ENCODE peak calls at places on chromosomes 12 and 14, in seven cellular contexts. Y, K, A, Z, F, I and R are unnamed samples.

GRCh38 chr14:101404426-101405170 is 156.7 kb upstream of the DIO3 start:
- DNase-seq in Y (peak), K (no peak), A (no peak), Z (no peak), F (no peak), I (no peak), R (no peak)

GRCh38 chr12:48060474-48060873 is 45.4 kb downstream of the SENP1 start:
- DNase-seq in Y (no peak), K (no peak), A (no peak), Z (no peak), F (no peak), I (no peak), R (no peak)

GRCh38 chr12:123895477-123895876 is 77.2 kb downstream of the CCDC92 start:
- DNase-seq in Y (no peak), K (no peak), A (no peak), Z (no peak), F (no peak), I (no peak), R (no peak)

GRCh38 chr12:121537814-121538698 is 42.8 kb downstream of the KDM2B start:
- DNase-seq in Y (peak), K (peak), A (no peak), Z (no peak), F (no peak), I (peak), R (no peak)

GRCh38 chr12:8032242-8033152 is at the start of gene FOXJ2:
- DNase-seq in Y (peak), K (peak), A (peak), Z (peak), F (peak), I (peak), R (peak)

GRCh38 chr12:21428241-21428640 is 9.2 kb upstream of the PYROXD1 start:
- DNase-seq in Y (no peak), K (no peak), A (no peak), Z (no peak), F (peak), I (no peak), R (no peak)

GRCh38 chr12:117582135-117582784 is 220.8 kb upstream of the NOS1 start:
- DNase-seq in Y (no peak), K (no peak), A (no peak), Z (no peak), F (no peak), I (no peak), R (no peak)

GRCh38 chr14:22614240-22614799 is 16.2 kb downstream of the ABHD4 start:
- DNase-seq in Y (peak), K (peak), A (no peak), Z (no peak), F (peak), I (peak), R (peak)

GRCh38 chr12:47377414-47378221 is 297.9 kb upstream of the AMIGO2 start:
- DNase-seq in Y (no peak), K (peak), A (peak), Z (peak), F (peak), I (peak), R (peak)

GRCh38 chr12:131938082-131938481 is 9.0 kb downstream of the PUS1 start:
- DNase-seq in Y (no peak), K (no peak), A (no peak), Z (no peak), F (no peak), I (no peak), R (no peak)

GRCh38 chr14:79383031-79383430 is 828.3 kb downstream of the DIO2 start:
- DNase-seq in Y (no peak), K (no peak), A (no peak), Z (no peak), F (no peak), I (no peak), R (no peak)

GRCh38 chr14:92534863-92535654 is 21.5 kb downstream of the RIN3 start:
- DNase-seq in Y (no peak), K (no peak), A (no peak), Z (no peak), F (no peak), I (no peak), R (no peak)

GRCh38 chr14:105498430-105499255 is 7.6 kb downstream of the TEDC1 start:
- DNase-seq in Y (no peak), K (no peak), A (no peak), Z (no peak), F (no peak), I (no peak), R (no peak)

GRCh38 chr12:119202544-119202943 is 23.8 kb downstream of the HSPB8 start:
- DNase-seq in Y (no peak), K (no peak), A (no peak), Z (no peak), F (no peak), I (no peak), R (no peak)

GRCh38 chr14:88765130-88765529 is 27.6 kb downstream of the EML5 start:
- DNase-seq in Y (no peak), K (no peak), A (no peak), Z (no peak), F (peak), I (no peak), R (no peak)

GRCh38 chr14:89617471-89618291 is 200.6 kb upstream of the FOXN3 start:
- DNase-seq in Y (peak), K (peak), A (peak), Z (peak), F (peak), I (peak), R (peak)

GRCh38 chr12:26696048-26696612 is 136.9 kb downstream of the ITPR2 start:
- DNase-seq in Y (no peak), K (no peak), A (no peak), Z (no peak), F (no peak), I (no peak), R (no peak)

GRCh38 chr12:55736076-55736475 is 6.8 kb upstream of the GDF11 start:
- DNase-seq in Y (no peak), K (no peak), A (no peak), Z (no peak), F (no peak), I (no peak), R (no peak)

GRCh38 chr12:96187675-96188355 is 6.4 kb upstream of the ELK3 start:
- DNase-seq in Y (no peak), K (no peak), A (no peak), Z (no peak), F (peak), I (no peak), R (no peak)

GRCh38 chr12:10558291-10558690 is 52.6 kb downstream of the EIF2S3B start:
- DNase-seq in Y (peak), K (no peak), A (no peak), Z (no peak), F (no peak), I (no peak), R (no peak)

GRCh38 chr12:87922721-87923120 is 106.5 kb downstream of the C12orf50 start:
- DNase-seq in Y (no peak), K (no peak), A (no peak), Z (no peak), F (no peak), I (no peak), R (no peak)

GRCh38 chr14:61426048-61426447 is 104.7 kb downstream of the PRKCH start:
- DNase-seq in Y (no peak), K (no peak), A (no peak), Z (no peak), F (no peak), I (no peak), R (no peak)
- TF ChIP-seq CTCF in Y (no peak), K (no peak), A (no peak), Z (no peak), F (no peak), I (no peak), R (no peak)

DNA sequence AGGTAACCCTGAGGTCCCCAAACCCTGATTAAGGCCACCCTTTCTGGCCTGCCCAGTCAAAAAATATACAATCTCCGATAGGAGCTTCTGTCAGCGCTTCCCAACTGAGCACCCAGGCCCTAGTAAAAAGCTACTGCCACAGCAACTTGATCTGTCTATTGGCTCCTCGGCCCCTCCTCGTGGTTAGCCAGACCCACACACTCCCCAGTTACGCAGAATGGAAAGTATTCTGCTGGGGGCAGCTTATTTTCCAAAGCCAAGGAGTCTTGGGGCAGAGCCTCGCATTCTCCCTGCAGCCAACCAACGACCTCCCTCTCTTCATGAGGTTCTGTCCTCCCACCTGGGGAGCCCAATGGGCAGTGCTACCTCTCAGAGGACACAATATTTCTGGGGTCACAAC is 32.1 kb downstream of the FMNL3 start:
- DNase-seq in Y (no peak), K (no peak), A (no peak), Z (no peak), F (peak), I (no peak), R (no peak)
- H3K27ac ChIP-seq in Y (no peak), K (peak), A (peak), Z (peak), F (peak), I (peak), R (no peak)

DNA sequence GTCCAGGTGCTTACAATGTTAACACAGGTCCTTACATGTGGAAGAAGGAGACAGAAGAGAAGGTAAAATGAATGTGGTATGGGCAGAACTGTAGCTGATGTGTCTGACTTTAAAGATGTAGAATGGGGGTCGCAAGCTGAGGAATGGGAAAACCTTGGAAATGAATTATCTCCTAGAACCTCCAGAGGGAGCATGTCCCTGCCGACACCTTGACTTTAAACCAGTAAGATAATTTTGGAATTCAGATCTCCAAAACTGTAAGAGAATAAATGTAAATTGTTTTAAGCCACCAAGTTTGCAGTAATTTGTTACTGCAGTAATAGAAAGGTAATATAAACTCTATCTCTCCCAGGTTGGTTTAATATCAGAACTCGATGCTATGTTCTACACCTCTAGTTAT is 80.1 kb upstream of the ALG10 start:
- DNase-seq in Y (no peak), K (no peak), A (no peak), Z (no peak), F (no peak), I (no peak), R (no peak)
- TF ChIP-seq CTCF in Y (no peak), K (no peak), A (no peak), Z (no peak), F (no peak), I (no peak), R (no peak)

GRCh38 chr12:2339022-2339431 is 286.2 kb downstream of the CACNA1C start:
- DNase-seq in Y (no peak), K (no peak), A (no peak), Z (no peak), F (peak), I (no peak), R (no peak)
- H3K27ac ChIP-seq in Y (no peak), K (no peak), A (no peak), Z (no peak), F (peak), I (no peak), R (no peak)

GRCh38 chr12:5806376-5807089 is 138.5 kb downstream of the ANO2 start:
- DNase-seq in Y (no peak), K (no peak), A (no peak), Z (no peak), F (peak), I (no peak), R (no peak)
- TF ChIP-seq CTCF in Y (no peak), K (no peak), A (no peak), Z (no peak), F (no peak), I (no peak), R (no peak)

GRCh38 chr12:40688085-40688725 is 4.0 kb upstream of the CNTN1 start:
- DNase-seq in Y (no peak), K (no peak), A (no peak), Z (no peak), F (no peak), I (no peak), R (no peak)

GRCh38 chr12:40689576-40689975 is 2.7 kb upstream of the CNTN1 start:
- DNase-seq in Y (no peak), K (no peak), A (no peak), Z (no peak), F (no peak), I (no peak), R (no peak)

GRCh38 chr12:40693503-40693863 is 1.2 kb downstream of the CNTN1 start:
- DNase-seq in Y (no peak), K (peak), A (peak), Z (no peak), F (no peak), I (peak), R (no peak)

GRCh38 chr12:40691913-40692616 is at the start of gene CNTN1:
- DNase-seq in Y (no peak), K (peak), A (peak), Z (peak), F (peak), I (peak), R (peak)

GRCh38 chr12:40692617-40693502 is 621 bp downstream of the CNTN1 start:
- DNase-seq in Y (no peak), K (peak), A (no peak), Z (no peak), F (no peak), I (peak), R (peak)
- H3K27ac ChIP-seq in Y (no peak), K (no peak), A (peak), Z (no peak), F (no peak), I (no peak), R (no peak)

GRCh38 chr14:68408680-68409079 is 384.2 kb downstream of the ZFP36L1 start:
- DNase-seq in Y (peak), K (no peak), A (no peak), Z (no peak), F (no peak), I (no peak), R (no peak)
- TF ChIP-seq CTCF in Y (peak), K (no peak), A (peak), Z (no peak), F (no peak), I (peak), R (no peak)

GRCh38 chr12:6967548-6968100 is 2.8 kb downstream of the PHB2 start:
- DNase-seq in Y (no peak), K (no peak), A (no peak), Z (no peak), F (no peak), I (no peak), R (no peak)
- H3K27ac ChIP-seq in Y (no peak), K (no peak), A (no peak), Z (no peak), F (no peak), I (peak), R (peak)

GRCh38 chr14:99118046-99118721 is 153.8 kb downstream of the BCL11B start:
- DNase-seq in Y (no peak), K (no peak), A (no peak), Z (no peak), F (no peak), I (no peak), R (no peak)
- TF ChIP-seq CTCF in Y (no peak), K (no peak), A (no peak), Z (no peak), F (no peak), I (no peak), R (no peak)